ENCODE peak calls at places on chromosome 20, in four cellular contexts. M, C, J and F are unnamed samples.

GRCh38 chr20:51767018-51767866 is 948 bp downstream of the ATP9A start:
- DNase-seq in M (peak), C (peak), J (peak), F (peak)

GRCh38 chr20:45372646-45373352 is 5.3 kb downstream of the TP53TG5 start:
- DNase-seq in M (no peak), C (peak), J (no peak), F (no peak)

GRCh38 chr20:62489186-62489939 is 13.6 kb upstream of the GATA5 start:
- DNase-seq in M (peak), C (no peak), J (no peak), F (peak)

GRCh38 chr20:12394786-12395185 is 477.1 kb downstream of the BTBD3 start:
- DNase-seq in M (no peak), C (no peak), J (no peak), F (peak)

GRCh38 chr20:63873477-63873971 is 8.5 kb downstream of the TPD52L2 start:
- DNase-seq in M (peak), C (no peak), J (peak), F (peak)

GRCh38 chr20:51376121-51376520 is 166.4 kb downstream of the NFATC2 start:
- DNase-seq in M (no peak), C (no peak), J (no peak), F (no peak)

GRCh38 chr20:46512943-46513844 is at the start of gene ZNF334:
- DNase-seq in M (peak), C (peak), J (peak), F (peak)

GRCh38 chr20:64116016-64116415 is 8.7 kb upstream of the NPBWR2 start:
- DNase-seq in M (no peak), C (no peak), J (no peak), F (no peak)

GRCh38 chr20:57760698-57761412 is 51.0 kb upstream of the PMEPA1 start:
- DNase-seq in M (no peak), C (no peak), J (no peak), F (peak)